ENCODE peak calls at places on chromosomes 3 and 15, in seven cellular contexts. B is WTC11, Z is hippocampal formation, Q is coronary artery, S is kidney, E is glomerular endothelial cell, G is sigmoid colon. T is an unnamed sample.

GRCh38 chr15:40511472-40512133 is 40.8 kb downstream of the CHST14 start:
- DNase-seq in Q (no peak), B (peak; percentile 84), S (peak; percentile 91), Z (no peak), E (no peak), G (peak; percentile 81), T (no peak)

GRCh38 chr15:77031376-77032050 is 36.6 kb downstream of the PSTPIP1 start:
- DNase-seq in S (peak; percentile 67), E (no peak), Z (no peak), G (peak; percentile 59), Q (peak; percentile 68), B (peak; percentile 10), T (peak; percentile 82)

GRCh38 chr3:50226888-50227389 is 9.1 kb upstream of the GNAI2 start:
- DNase-seq in Q (peak; percentile 78), G (peak; percentile 81), Z (no peak), S (peak; percentile 86), B (peak; percentile 28), E (no peak), T (peak; percentile 91)

GRCh38 chr3:187454416-187454815 is 86.2 kb downstream of the RTP4 start:
- DNase-seq in Q (no peak), E (no peak), Z (no peak), G (no peak), S (no peak), B (no peak), T (no peak)

GRCh38 chr15:100434038-100434437 is 92.3 kb upstream of the ADAMTS17 start:
- DNase-seq in S (no peak), G (no peak), E (no peak), Z (no peak), Q (no peak), B (no peak), T (no peak)

GRCh38 chr3:23202203-23202920 is 765 bp upstream of the UBE2E2 start:
- DNase-seq in Q (peak; percentile 82), S (no peak), G (no peak), B (peak; percentile 62), Z (no peak), E (no peak), T (no peak)

GRCh38 chr3:51985063-51985462 is 1.7 kb downstream of the ACY1 start:
- DNase-seq in S (no peak), E (no peak), Z (no peak), Q (no peak), G (no peak), B (no peak), T (no peak)

GRCh38 chr15:74799843-74800558 is 12.6 kb upstream of the LMAN1L start:
- DNase-seq in Z (peak; percentile 38), S (peak; percentile 84), B (peak; percentile 90), E (no peak), Q (no peak), G (peak; percentile 80), T (no peak)

GRCh38 chr3:32969656-32970055 is 18.2 kb downstream of the CCR4 start:
- DNase-seq in B (no peak), E (no peak), Q (no peak), G (no peak), S (no peak), Z (no peak), T (no peak)

GRCh38 chr3:21185816-21186314 is 565.1 kb downstream of the ZNF385D start:
- DNase-seq in G (no peak), S (no peak), Q (no peak), E (no peak), B (no peak), Z (no peak), T (no peak)

GRCh38 chr3:129943020-129943419 is 31.5 kb upstream of the TRH start:
- DNase-seq in Q (no peak), Z (no peak), B (no peak), E (no peak), S (no peak), G (no peak), T (no peak)

GRCh38 chr3:13141183-13141582 is 68.0 kb upstream of the IQSEC1 start:
- DNase-seq in Z (no peak), S (no peak), B (no peak), Q (peak; percentile 14), G (peak; percentile 28), E (no peak), T (peak; percentile 51)

GRCh38 chr3:179769411-179770247 is 116.8 kb downstream of the USP13 start:
- DNase-seq in Q (no peak), E (no peak), G (no peak), S (no peak), Z (no peak), B (no peak), T (no peak)

GRCh38 chr3:188369526-188369925 is 215.6 kb downstream of the LPP start:
- DNase-seq in S (no peak), E (no peak), Z (no peak), G (no peak), Q (no peak), B (no peak), T (no peak)

GRCh38 chr3:42769477-42770131 is 3.4 kb downstream of the CCDC13 start:
- DNase-seq in Z (no peak), G (no peak), Q (no peak), E (no peak), B (no peak), S (no peak), T (no peak)

GRCh38 chr3:3170998-3171397 is 8.5 kb downstream of the CRBN start:
- DNase-seq in G (no peak), S (no peak), E (peak; percentile 48), Q (no peak), B (no peak), Z (peak; percentile 25), T (no peak)

GRCh38 chr15:90913398-90913944 is 10.4 kb downstream of the MAN2A2 start:
- DNase-seq in G (no peak), Z (no peak), E (no peak), B (no peak), S (peak; percentile 52), Q (no peak), T (no peak)

GRCh38 chr3:113626513-113627371 is 69.7 kb downstream of the USF3 start:
- DNase-seq in Z (peak; percentile 58), Q (no peak), B (peak; percentile 76), G (peak; percentile 82), S (no peak), E (peak; percentile 39), T (no peak)

GRCh38 chr15:29057856-29058255 is 172.1 kb downstream of the APBA2 start:
- DNase-seq in G (no peak), B (no peak), Z (no peak), Q (no peak), S (no peak), E (no peak), T (no peak)

GRCh38 chr3:106294121-106294520 is 425.3 kb upstream of the CBLB start:
- DNase-seq in Q (no peak), Z (peak; percentile 1), G (no peak), S (no peak), B (no peak), E (no peak), T (no peak)

GRCh38 chr3:8840556-8840955 is 71.1 kb upstream of the OXTR start:
- DNase-seq in B (no peak), G (no peak), S (no peak), E (no peak), Z (no peak), Q (no peak), T (no peak)

GRCh38 chr3:29527251-29527650 is 246.4 kb downstream of the RBMS3 start:
- DNase-seq in Z (no peak), E (no peak), Q (no peak), G (no peak), B (no peak), S (no peak), T (no peak)

GRCh38 chr3:150349314-150350097 is 58.6 kb upstream of the TSC22D2 start:
- DNase-seq in G (peak; percentile 70), Q (peak; percentile 79), B (no peak), S (no peak), Z (peak; percentile 89), E (no peak), T (no peak)

GRCh38 chr15:33894193-33894592 is 74.1 kb upstream of the CHRM5 start:
- DNase-seq in B (no peak), G (no peak), Q (no peak), E (no peak), Z (no peak), S (no peak), T (no peak)

GRCh38 chr3:121834079-121834730 is 655 bp downstream of the IQCB1 start:
- DNase-seq in E (no peak), B (no peak), Z (no peak), Q (no peak), G (no peak), S (no peak), T (no peak)

GRCh38 chr3:35383719-35384555 is 255.4 kb upstream of the ARPP21 start:
- DNase-seq in E (peak; percentile 83), Z (peak; percentile 45), B (no peak), G (no peak), Q (no peak), S (no peak), T (no peak)

GRCh38 chr3:194489736-194490612 is 3.2 kb upstream of the ATP13A3 start:
- DNase-seq in B (no peak), S (no peak), E (no peak), G (no peak), Q (no peak), Z (no peak), T (no peak)

GRCh38 chr3:12423918-12424634 is 60.2 kb upstream of the TSEN2 start:
- DNase-seq in Q (no peak), Z (no peak), E (no peak), B (no peak), G (no peak), S (no peak), T (no peak)

T was measured in mesenteric fat pad.